ENCODE peak calls at places on chromosomes 7 and 10, in seven cellular contexts. A is NCI-H460, Y is head of caudate nucleus, F is HAP-1, H is cardiac fibroblast, I is substantia nigra, B is retinal pigment epithelial cell. R is an unnamed sample.

GRCh38 chr7:82179311-82179710 is 264.3 kb downstream of the CACNA2D1 start:
- DNase-seq in B (no peak), H (peak), Y (no peak), F (no peak), A (no peak), I (no peak), R (no peak)

GRCh38 chr7:120838281-120838682 is 19.7 kb downstream of the TSPAN12 start:
- DNase-seq in F (peak), A (no peak), H (no peak), I (no peak), Y (no peak), B (no peak), R (no peak)

GRCh38 chr10:28431139-28431538 is 101.8 kb upstream of the WAC start:
- DNase-seq in Y (no peak), F (peak), A (no peak), I (no peak), B (no peak), H (no peak), R (no peak)

GRCh38 chr7:44057849-44058758 is 7.3 kb downstream of the PGAM2 start:
- DNase-seq in B (no peak), A (no peak), Y (no peak), H (no peak), F (no peak), I (no peak), R (no peak)

GRCh38 chr10:126197036-126197543 is 191.2 kb downstream of the ADAM12 start:
- DNase-seq in F (no peak), A (no peak), H (no peak), Y (no peak), B (no peak), I (no peak), R (no peak)

GRCh38 chr7:56092789-56093531 is at the start of gene PHKG1:
- DNase-seq in I (peak), A (no peak), Y (peak), H (peak), B (no peak), F (peak), R (peak)

GRCh38 chr7:26083113-26083512 is 68.9 kb upstream of the NFE2L3 start:
- DNase-seq in A (no peak), B (peak), Y (no peak), F (no peak), I (no peak), H (peak), R (no peak)

GRCh38 chr10:90451283-90451682 is 406.6 kb downstream of the HTR7 start:
- DNase-seq in B (peak), I (no peak), Y (no peak), F (no peak), A (no peak), H (peak), R (no peak)

GRCh38 chr10:100041620-100042019 is 31.9 kb upstream of the DNMBP start:
- DNase-seq in A (no peak), F (no peak), B (no peak), H (no peak), Y (no peak), I (no peak), R (no peak)

GRCh38 chr10:114925675-114926204 is 12.3 kb upstream of the TRUB1 start:
- DNase-seq in Y (no peak), A (no peak), F (no peak), I (no peak), H (peak), B (no peak), R (no peak)

GRCh38 chr10:11006428-11006825 is 11.2 kb upstream of the CELF2 start:
- DNase-seq in H (no peak), Y (no peak), B (no peak), F (no peak), I (no peak), A (no peak), R (no peak)

GRCh38 chr7:3326246-3326645 is 25.2 kb downstream of the SDK1 start:
- DNase-seq in Y (no peak), F (no peak), A (no peak), B (no peak), I (no peak), H (no peak), R (no peak)

GRCh38 chr10:49117366-49117905 is 2.1 kb upstream of the VSTM4 start:
- DNase-seq in A (no peak), F (no peak), I (no peak), H (no peak), B (no peak), Y (no peak), R (no peak)

GRCh38 chr10:71263376-71263775 is 51.0 kb downstream of the UNC5B start:
- DNase-seq in Y (peak), A (no peak), B (no peak), H (peak), I (peak), F (peak), R (no peak)

GRCh38 chr7:4171029-4171786 is 510.9 kb upstream of the FOXK1 start:
- DNase-seq in H (no peak), Y (no peak), A (no peak), B (no peak), I (no peak), F (no peak), R (no peak)

GRCh38 chr10:52318136-52318810 is 4.2 kb downstream of the DKK1 start:
- DNase-seq in H (peak), B (no peak), A (no peak), Y (no peak), F (no peak), I (no peak), R (no peak)

GRCh38 chr10:107542016-107542415 is 377.5 kb upstream of the SORCS1 start:
- DNase-seq in F (no peak), B (no peak), H (no peak), A (no peak), Y (no peak), I (no peak), R (no peak)

GRCh38 chr10:129607607-129608006 is 140.6 kb downstream of the MGMT start:
- DNase-seq in A (no peak), B (no peak), H (no peak), I (no peak), F (no peak), Y (no peak), R (no peak)

GRCh38 chr7:90599892-90600555 is 3.9 kb downstream of the CDK14 start:
- DNase-seq in I (no peak), H (peak), A (no peak), B (no peak), Y (no peak), F (no peak), R (no peak)

GRCh38 chr10:105699504-105699903 is 1058.4 kb downstream of the SORCS3 start:
- DNase-seq in Y (no peak), I (no peak), B (no peak), H (no peak), F (no peak), A (no peak), R (no peak)

GRCh38 chr7:101161692-101162461 is 3.5 kb downstream of the VGF start:
- DNase-seq in F (no peak), A (no peak), Y (no peak), B (no peak), I (no peak), H (no peak), R (no peak)

GRCh38 chr7:45874408-45875131 is 1.7 kb upstream of the CCDC201 start:
- DNase-seq in F (no peak), I (no peak), B (no peak), Y (no peak), A (peak), H (peak), R (no peak)

GRCh38 chr10:22765660-22766547 is 51.5 kb upstream of the PIP4K2A start:
- DNase-seq in Y (no peak), H (no peak), A (no peak), I (no peak), B (no peak), F (no peak), R (no peak)